ENCODE peak calls at places on chromosome 16, in five cellular contexts. Z is Right ventricle myocardium superior, O is OCI-LY7, C is GM20000, U is cardiac muscle cell. H is an unnamed sample.

GRCh38 chr16:4344659-4345438 is 6.3 kb downstream of the PAM16 start:
- DNase-seq in Z (no peak), O (no peak), C (no peak), U (no peak), H (peak; percentile 87)

GRCh38 chr16:57536306-57537193 is at the start of gene CCDC102A:
- DNase-seq in Z (no peak), O (peak; percentile 72), C (peak; percentile 78), U (peak; percentile 64), H (peak; percentile 64)

GRCh38 chr16:30658731-30659506 is 688 bp downstream of the FBRS start:
- DNase-seq in Z (peak; percentile 84), O (peak; percentile 98), C (peak; percentile 90), U (peak; percentile 93), H (peak; percentile 97)

GRCh38 chr16:79169239-79169638 is 431.3 kb downstream of the MAF start:
- DNase-seq in Z (no peak), O (no peak), C (no peak), U (no peak), H (no peak)

GRCh38 chr16:75108792-75109731 is 7.5 kb downstream of the LDHD start:
- DNase-seq in Z (peak; percentile 91), O (peak; percentile 68), C (no peak), U (no peak), H (peak; percentile 98)

GRCh38 chr16:57025941-57026777 is 36.8 kb downstream of the NLRC5 start:
- DNase-seq in Z (peak; percentile 65), O (no peak), C (no peak), U (no peak), H (no peak)

GRCh38 chr16:67967956-67968439 is 439 bp downstream of the SLC12A4 start:
- DNase-seq in Z (peak; percentile 76), O (peak; percentile 41), C (peak; percentile 79), U (no peak), H (peak; percentile 96)

GRCh38 chr16:17205279-17206139 is 265.3 kb downstream of the XYLT1 start:
- DNase-seq in Z (no peak), O (no peak), C (no peak), U (peak; percentile 56), H (no peak)

GRCh38 chr16:88619859-88620655 is 18.3 kb upstream of the IL17C start:
- DNase-seq in Z (no peak), O (no peak), C (no peak), U (no peak), H (peak; percentile 61)

GRCh38 chr16:73202176-73202729 is 154.3 kb upstream of the ZFHX3 start:
- DNase-seq in Z (no peak), O (no peak), C (no peak), U (no peak), H (peak; percentile 66)

GRCh38 chr16:9081843-9082242 is 9.6 kb upstream of the HAPSTR1 start:
- DNase-seq in Z (no peak), O (no peak), C (no peak), U (no peak), H (no peak)

GRCh38 chr16:66289986-66290385 is 76.5 kb upstream of the CDH5 start:
- DNase-seq in Z (no peak), O (no peak), C (no peak), U (no peak), H (peak; percentile 48)

GRCh38 chr16:84982434-84982833 is 28.9 kb downstream of the ZDHHC7 start:
- DNase-seq in Z (no peak), O (no peak), C (no peak), U (peak; percentile 23), H (no peak)

GRCh38 chr16:74448990-74449389 is 27.7 kb upstream of the CLEC18B start:
- DNase-seq in Z (peak; percentile 72), O (no peak), C (no peak), U (no peak), H (peak; percentile 94)

GRCh38 chr16:67269766-67270165 is 9.6 kb upstream of the PLEKHG4 start:
- DNase-seq in Z (no peak), O (no peak), C (no peak), U (no peak), H (peak; percentile 92)

GRCh38 chr16:53285236-53285635 is 149.0 kb upstream of the RBL2 start:
- DNase-seq in Z (no peak), O (no peak), C (no peak), U (no peak), H (no peak)

GRCh38 chr16:24070851-24071250 is 185.3 kb upstream of the CACNG3 start:
- DNase-seq in Z (no peak), O (peak; percentile 83), C (peak; percentile 63), U (peak; percentile 64), H (no peak)

GRCh38 chr16:84583995-84584394 is 33.9 kb downstream of the COTL1 start:
- DNase-seq in Z (no peak), O (no peak), C (no peak), U (no peak), H (no peak)

GRCh38 chr16:11404608-11405007 is 59.3 kb downstream of the RMI2 start:
- DNase-seq in Z (no peak), O (no peak), C (no peak), U (no peak), H (no peak)

GRCh38 chr16:58510776-58511628 is 4.3 kb upstream of the SETD6 start:
- DNase-seq in Z (no peak), O (no peak), C (no peak), U (no peak), H (no peak)

GRCh38 chr16:64951681-64952080 is 170.2 kb downstream of the CDH11 start:
- DNase-seq in Z (no peak), O (no peak), C (no peak), U (no peak), H (peak; percentile 48)

GRCh38 chr16:30142672-30143346 is 19.8 kb upstream of the MAPK3 start:
- DNase-seq in Z (no peak), O (peak; percentile 58), C (no peak), U (no peak), H (no peak)

GRCh38 chr16:1343428-1344242 is 8.0 kb downstream of the TSR3 start:
- DNase-seq in Z (no peak), O (no peak), C (no peak), U (no peak), H (no peak)

GRCh38 chr16:27928542-27928941 is 135.0 kb downstream of the GSG1L start:
- DNase-seq in Z (no peak), O (no peak), C (no peak), U (no peak), H (no peak)

GRCh38 chr16:68508013-68508412 is 31.1 kb upstream of the ZFP90 start:
- DNase-seq in Z (no peak), O (no peak), C (no peak), U (no peak), H (no peak)

GRCh38 chr16:2388875-2389433 is 40.3 kb upstream of the CCNF start:
- DNase-seq in Z (no peak), O (no peak), C (no peak), U (no peak), H (peak; percentile 86)

GRCh38 chr16:50408001-50408400 is 39.2 kb upstream of the BRD7 start:
- DNase-seq in Z (no peak), O (no peak), C (no peak), U (no peak), H (no peak)

GRCh38 chr16:28098171-28098958 is 34.9 kb upstream of the GSG1L start:
- DNase-seq in Z (no peak), O (no peak), C (no peak), U (no peak), H (peak; percentile 54)